ENCODE peak calls at places on chromosomes 5 and 9, in seven cellular contexts. P, K, M, J, S, W and G are unnamed samples. For H3K4me1, the result is how much of the 10 kb centered on the place peaks cover.

GRCh38 chr5:82353522-82353921 is 75.4 kb upstream of the RPS23 start:
- DNase-seq in J (no peak), S (no peak), W (no peak), M (no peak), P (no peak), K (no peak), G (no peak)

GRCh38 chr5:167315762-167316161 is 975.7 kb upstream of the WWC1 start:
- DNase-seq in J (no peak), W (no peak), M (no peak), P (no peak), K (no peak), S (no peak), G (no peak)

GRCh38 chr5:170818222-170818621 is 34.7 kb downstream of the GABRP start:
- DNase-seq in M (no peak), S (no peak), K (peak), W (no peak), J (no peak), P (no peak), G (no peak)

GRCh38 chr5:102794677-102795331 is 39.7 kb downstream of the PAM start:
- DNase-seq in J (no peak), W (no peak), S (no peak), P (no peak), M (no peak), K (no peak), G (no peak)

GRCh38 chr9:82367929-82368328 is 379.4 kb downstream of the SPATA31D1 start:
- DNase-seq in P (no peak), W (no peak), K (no peak), J (no peak), S (no peak), M (no peak), G (no peak)

GRCh38 chr5:160159991-160160826 is 41.0 kb upstream of the PWWP2A start:
- DNase-seq in J (no peak), K (no peak), P (no peak), S (no peak), M (no peak), W (no peak), G (no peak)

GRCh38 chr9:98491778-98492177 is 217.0 kb downstream of the GABBR2 start:
- DNase-seq in J (no peak), K (peak), S (no peak), M (no peak), W (no peak), P (no peak), G (no peak)

GRCh38 chr5:103862398-103862797 is 299.8 kb upstream of the NUDT12 start:
- DNase-seq in P (no peak), M (no peak), K (no peak), J (no peak), S (no peak), W (no peak), G (no peak)

GRCh38 chr5:72470817-72471216 is 36.4 kb downstream of the ZNF366 start:
- DNase-seq in K (no peak), S (no peak), M (no peak), P (no peak), J (no peak), W (no peak), G (no peak)

GRCh38 chr5:63125862-63126261 is 547.2 kb downstream of the LRRC70 start:
- DNase-seq in J (no peak), S (no peak), W (no peak), P (no peak), K (peak), M (no peak), G (no peak)

GRCh38 chr9:83266618-83267543 is 203.9 kb upstream of the RASEF start:
- DNase-seq in K (peak), J (no peak), S (no peak), P (no peak), W (no peak), M (peak), G (no peak)

GRCh38 chr5:36398137-36398536 is 96.4 kb upstream of the RANBP3L start:
- DNase-seq in J (no peak), P (no peak), S (no peak), K (peak), W (no peak), M (no peak), G (no peak)

GRCh38 chr9:2559212-2560152 is 62.1 kb upstream of the VLDLR start:
- DNase-seq in J (peak), P (peak), S (no peak), M (peak), K (peak), W (peak), G (no peak)

GRCh38 chr5:78518365-78519197 is 130.0 kb downstream of the LHFPL2 start:
- DNase-seq in K (peak), M (peak), J (peak), S (no peak), W (peak), P (peak), G (no peak)

GRCh38 chr5:174531782-174532191 is 192.6 kb upstream of the MSX2 start:
- DNase-seq in S (no peak), M (no peak), W (no peak), K (peak), P (no peak), J (no peak), G (no peak)

GRCh38 chr9:73133921-73134407 is 17.7 kb upstream of the ANXA1 start:
- DNase-seq in P (no peak), K (no peak), W (no peak), S (no peak), M (no peak), J (no peak), G (no peak)

GRCh38 chr9:73137914-73138313 is 13.8 kb upstream of the ANXA1 start:
- DNase-seq in S (no peak), M (no peak), W (no peak), J (no peak), P (no peak), K (no peak), G (no peak)

GRCh38 chr9:73133042-73133651 is 18.5 kb upstream of the ANXA1 start:
- DNase-seq in M (no peak), J (no peak), P (no peak), K (peak), S (no peak), W (no peak), G (no peak)

GRCh38 chr9:73137286-73137899 is 14.3 kb upstream of the ANXA1 start:
- DNase-seq in J (no peak), S (no peak), M (no peak), K (no peak), P (no peak), W (no peak), G (no peak)

DNA sequence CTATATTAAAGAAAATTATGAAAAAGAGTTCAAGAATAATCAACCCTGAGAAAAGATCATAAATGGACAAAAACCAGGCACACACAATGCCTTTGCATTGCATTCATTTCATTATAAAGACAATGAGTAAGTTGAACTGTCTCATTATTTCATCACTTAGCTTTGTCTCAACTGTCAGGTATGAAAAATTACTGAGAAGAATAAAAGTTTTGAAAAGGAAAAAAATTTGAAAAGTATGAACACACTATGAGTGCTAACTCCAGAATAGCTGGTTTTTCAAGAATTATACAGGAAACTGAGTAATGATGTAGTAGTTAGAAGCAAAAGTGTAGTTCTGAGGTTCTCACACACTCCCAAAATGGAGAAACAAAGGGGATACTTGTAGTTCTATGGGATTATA is 16.3 kb upstream of the ANXA1 start:
- DNase-seq in W (no peak), J (no peak), P (no peak), K (no peak), M (no peak), S (no peak), G (no peak)
- H3K4me1 ChIP-seq in W (under half), J (under half), P (under half), K (under half), M (under half), S (under half), G (under half)

DNA sequence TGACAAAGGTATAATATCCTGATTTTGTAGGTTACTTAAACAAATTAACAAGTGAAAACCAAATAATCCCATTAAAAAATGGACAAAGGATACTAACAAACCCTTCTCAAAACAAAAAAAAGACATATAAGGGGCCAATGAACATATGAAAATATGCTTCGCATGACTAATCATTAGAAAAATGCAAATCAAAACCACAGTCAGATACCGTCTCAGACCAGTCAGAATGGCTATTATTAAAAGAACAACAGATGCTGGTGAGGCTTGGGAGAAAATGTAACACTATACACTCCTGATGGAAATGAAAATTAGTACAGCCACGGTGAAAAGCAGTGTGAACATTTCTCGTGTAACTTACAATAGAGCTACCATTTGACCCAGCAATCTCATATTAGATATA is 1542.2 kb upstream of the CDH9 start:
- DNase-seq in J (no peak), W (no peak), S (no peak), K (peak), M (no peak), P (no peak), G (no peak)
- H3K4me1 ChIP-seq in J (under half), W (under half), S (under half), K (under half), M (under half), P (under half), G (under half)

DNA sequence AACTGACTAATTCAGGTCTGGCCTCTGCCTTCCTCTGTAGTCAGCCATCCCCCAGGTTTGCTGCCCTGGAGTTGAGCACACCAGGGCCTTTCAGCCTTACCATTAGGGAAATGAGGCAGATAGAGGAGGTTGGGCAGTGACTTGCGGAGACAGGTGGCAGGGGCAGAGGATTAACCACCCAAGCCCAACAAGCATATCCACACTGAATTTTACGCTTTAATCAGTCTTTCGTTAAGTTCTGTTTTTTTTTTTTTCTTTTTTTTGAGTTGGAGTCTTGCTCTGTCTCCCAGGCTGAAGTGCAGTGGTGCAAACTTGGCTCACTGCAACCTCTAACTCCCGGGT is 80.0 kb upstream of the TNFAIP8 start:
- DNase-seq in S (no peak), W (peak), J (no peak), M (no peak), P (no peak), K (no peak), G (no peak)
- H3K4me1 ChIP-seq in S (half or more), W (under half), J (under half), M (under half), P (under half), K (under half), G (half or more)

GRCh38 chr9:90946981-90947380 is 145.4 kb downstream of the SYK start:
- DNase-seq in J (no peak), M (no peak), K (no peak), P (no peak), S (no peak), W (no peak), G (no peak)
- H3K4me1 ChIP-seq in J (under half), M (under half), K (under half), P (under half), S (under half), W (under half), G (under half)